ENCODE peak calls at places on chromosomes 11 and 22, in four cellular contexts. O is fibroblast of lung, D is PC-9, I is aorta. H is an unnamed sample. For H3K4me1, the result is how much of the 10 kb centered on the place peaks cover.

GRCh38 chr11:130383363-130384168 is 44.8 kb downstream of the ADAMTS8 start:
- DNase-seq in I (no peak), O (peak), D (peak), H (peak)

GRCh38 chr22:24947881-24948280 is 1.4 kb upstream of the LHFPL7 start:
- DNase-seq in I (no peak), D (no peak), O (no peak), H (no peak)

GRCh38 chr11:41431784-41432183 is 27.7 kb downstream of the LRRC4C start:
- DNase-seq in O (no peak), D (no peak), I (no peak), H (no peak)

GRCh38 chr11:108511851-108512474 is 13.8 kb upstream of the POGLUT3 start:
- DNase-seq in D (no peak), I (no peak), O (peak), H (peak)

GRCh38 chr22:29071261-29072045 is 1.4 kb upstream of the KREMEN1 start:
- DNase-seq in O (peak), I (peak), D (no peak), H (peak)

GRCh38 chr11:106076923-106077608 is at the start of gene KBTBD3:
- DNase-seq in D (peak), O (peak), I (peak), H (peak)

GRCh38 chr11:61921446-61921845 is 4.1 kb upstream of the RAB3IL1 start:
- DNase-seq in O (no peak), D (no peak), I (peak), H (no peak)

GRCh38 chr11:109320595-109320994 is 101.4 kb upstream of the C11orf87 start:
- DNase-seq in D (peak), I (no peak), O (no peak), H (peak)

GRCh38 chr22:25970348-25970995 is 198.8 kb upstream of the SEZ6L start:
- DNase-seq in O (no peak), I (no peak), D (no peak), H (no peak)

GRCh38 chr11:110349109-110349996 is 52.9 kb upstream of the RDX start:
- DNase-seq in I (no peak), D (no peak), O (no peak), H (peak)

GRCh38 chr22:20039683-20040325 is 18.9 kb downstream of the TANGO2 start:
- DNase-seq in O (no peak), D (no peak), I (no peak), H (no peak)

GRCh38 chr11:110897035-110897434 is 184.8 kb upstream of the ARHGAP20 start:
- DNase-seq in O (peak), D (no peak), I (no peak), H (peak)

DNA sequence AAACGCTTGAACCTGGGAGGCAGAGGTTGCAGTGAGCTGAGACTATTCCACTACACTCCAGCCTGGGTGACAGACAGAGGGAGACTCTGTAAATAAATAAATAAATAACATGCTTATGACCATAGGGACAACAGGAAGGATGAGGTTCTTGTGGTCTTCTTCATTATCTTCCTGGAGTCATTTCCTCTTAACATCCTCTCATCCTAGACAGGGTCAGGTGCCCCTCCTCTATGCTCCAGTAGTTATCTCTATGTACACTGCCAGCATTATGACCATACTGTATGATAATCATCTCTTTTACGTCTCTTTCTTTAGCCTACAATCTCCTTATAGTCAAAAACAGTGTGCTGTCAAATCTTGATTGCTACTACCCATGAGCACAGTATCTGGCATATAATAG is 17.7 kb downstream of the RAB30 start:
- DNase-seq in O (no peak), D (no peak), I (no peak), H (no peak)
- H3K4me3 ChIP-seq in O (no peak), D (no peak), I (no peak), H (no peak)

GRCh38 chr22:30596199-30596598 is 4.5 kb upstream of the PES1 start:
- DNase-seq in I (no peak), O (no peak), D (no peak), H (no peak)
- H3K4me1 ChIP-seq in I (under half), O (under half), D (under half), H (under half)

DNA sequence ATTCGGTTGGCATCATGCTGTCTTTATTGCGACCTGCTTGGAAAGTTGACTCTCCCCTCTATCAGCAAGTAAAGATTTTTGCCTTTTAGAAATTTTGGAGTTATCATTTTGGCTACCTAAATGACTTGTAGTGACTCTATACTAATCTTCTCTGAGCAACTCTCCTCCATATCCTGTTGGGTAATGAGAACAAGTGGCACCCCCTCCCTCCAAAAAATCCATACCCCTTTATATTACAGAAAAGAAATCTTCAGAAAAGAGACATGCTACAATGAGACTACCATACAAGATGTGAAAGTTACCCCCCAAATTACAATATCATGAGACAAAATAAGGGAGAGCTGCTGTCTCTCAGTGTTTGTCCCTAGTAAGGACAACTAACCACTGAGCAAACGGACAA is 1.2 kb downstream of the JAML start:
- DNase-seq in O (no peak), I (no peak), D (no peak), H (no peak)
- H3K4me3 ChIP-seq in O (no peak), I (no peak), D (no peak), H (no peak)

DNA sequence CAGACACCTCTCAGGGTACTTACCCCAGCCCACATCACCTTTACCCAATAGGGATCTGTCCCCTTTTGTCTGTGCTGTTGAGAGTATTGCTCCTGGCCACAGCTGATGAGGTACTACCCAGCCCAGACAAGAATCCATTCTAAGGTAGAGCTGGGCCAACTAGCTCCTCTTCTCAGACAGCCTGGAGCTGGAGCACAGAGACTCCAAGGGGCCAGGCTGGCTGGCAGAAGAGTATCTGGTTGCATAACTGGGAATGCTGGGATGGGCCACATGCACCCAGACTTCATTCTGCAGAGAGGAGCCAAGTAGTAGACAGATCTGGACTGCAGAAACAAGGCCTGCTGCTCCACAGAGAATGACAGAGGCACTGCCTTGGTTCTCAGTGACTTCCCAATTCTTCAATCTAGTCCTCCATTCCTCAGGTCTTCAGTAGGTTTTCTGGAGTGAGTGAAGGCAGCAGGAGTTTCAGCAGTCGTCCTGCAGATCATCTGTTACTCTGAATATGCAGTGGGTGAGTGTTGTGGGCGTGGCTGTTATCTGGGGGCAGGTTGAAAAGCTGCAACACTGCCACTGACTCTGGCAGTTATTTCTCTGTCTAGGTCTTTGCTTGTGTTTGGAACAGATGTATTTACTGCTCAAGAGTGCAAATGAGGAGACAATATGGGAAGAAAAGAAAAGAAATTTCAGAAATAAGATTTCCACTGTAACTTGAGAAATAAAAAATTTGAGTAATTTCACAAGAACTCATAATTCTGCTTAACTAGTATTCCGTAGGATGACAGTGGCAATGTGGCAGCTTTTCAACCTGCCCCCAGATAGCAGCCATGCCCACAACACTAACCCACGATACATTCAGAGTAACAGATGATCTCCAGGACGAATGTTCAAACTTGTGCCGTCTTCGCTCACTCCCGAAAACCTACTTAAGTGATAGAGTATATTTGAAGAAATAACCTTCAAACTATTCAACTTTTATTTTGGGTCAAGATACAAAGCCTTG is 34.9 kb downstream of the MAPK1 start:
- DNase-seq in O (no peak), I (no peak), D (no peak), H (no peak)
- H3K4me1 ChIP-seq in O (under half), I (under half), D (under half), H (under half)

DNA sequence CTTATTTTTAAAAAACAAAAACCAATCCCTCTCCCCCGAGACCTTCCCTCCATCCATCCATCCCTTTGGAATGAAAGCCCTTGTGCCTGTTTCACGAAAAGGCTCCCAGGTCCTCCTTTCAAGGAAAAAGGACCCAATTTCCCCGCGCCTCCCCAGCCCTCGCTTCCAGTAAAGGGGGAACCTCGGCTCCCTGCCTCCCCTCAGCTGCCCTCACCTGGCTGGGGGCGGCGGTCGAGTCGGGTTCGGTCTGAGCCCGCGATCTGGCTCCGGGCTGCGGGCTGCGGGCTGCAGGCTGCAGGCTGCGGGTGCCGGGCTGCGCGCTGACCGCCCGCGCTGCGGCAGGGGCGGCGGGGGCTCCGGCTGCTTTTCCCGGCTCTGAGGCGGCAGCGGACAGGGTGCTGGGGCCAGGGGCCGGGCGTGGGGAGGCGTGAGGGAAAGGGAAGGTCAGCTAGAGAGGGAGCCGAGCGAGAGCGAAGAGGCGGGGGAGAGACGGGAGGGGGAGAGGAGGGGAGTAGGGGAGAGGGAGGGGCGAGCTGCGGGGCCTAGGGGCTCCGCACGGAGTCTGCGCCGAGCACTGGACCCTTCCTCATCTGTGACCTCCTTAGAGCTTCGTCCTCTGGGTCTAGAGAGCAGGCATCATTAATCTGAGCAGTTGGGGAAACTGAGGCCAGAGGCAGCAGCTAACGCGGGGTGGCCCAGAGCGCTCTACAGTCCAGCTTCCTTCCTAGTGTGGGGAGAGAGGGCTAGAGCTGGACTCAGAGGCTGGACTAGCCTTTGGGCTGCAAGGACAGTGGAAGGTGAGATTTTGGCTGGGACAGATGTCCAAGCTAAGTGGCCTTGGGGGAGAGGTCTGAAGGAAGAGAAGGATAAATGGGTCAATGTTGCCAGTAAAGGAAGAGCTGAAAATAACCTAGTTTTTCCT is at the start of gene C1QTNF4:
- DNase-seq in I (no peak), D (no peak), O (no peak), H (no peak)
- H3K4me3 ChIP-seq in I (no peak), D (no peak), O (peak), H (peak)

DNA sequence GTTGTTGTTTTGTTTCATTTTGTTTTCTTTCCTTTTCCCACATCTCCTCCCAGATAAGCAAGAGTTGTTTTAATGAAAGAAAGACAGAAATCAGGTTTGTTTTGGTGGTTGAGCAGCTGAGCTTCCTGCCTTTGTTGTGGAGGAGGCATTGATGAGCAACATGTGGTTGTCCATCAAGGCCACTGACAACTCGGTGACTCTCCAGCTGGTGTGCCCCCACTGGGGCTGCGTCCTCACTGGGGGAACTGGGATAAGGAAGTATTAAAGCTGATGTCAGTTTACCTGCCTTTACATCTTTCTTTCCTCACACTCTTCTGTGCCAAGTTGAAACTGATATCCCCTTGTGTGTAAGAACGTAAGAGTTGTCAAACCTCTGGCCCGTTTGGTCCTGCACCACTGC is 5.9 kb downstream of the VPS26B start:
- DNase-seq in I (no peak), O (no peak), D (no peak), H (no peak)
- H3K4me1 ChIP-seq in I (under half), O (under half), D (under half), H (under half)

DNA sequence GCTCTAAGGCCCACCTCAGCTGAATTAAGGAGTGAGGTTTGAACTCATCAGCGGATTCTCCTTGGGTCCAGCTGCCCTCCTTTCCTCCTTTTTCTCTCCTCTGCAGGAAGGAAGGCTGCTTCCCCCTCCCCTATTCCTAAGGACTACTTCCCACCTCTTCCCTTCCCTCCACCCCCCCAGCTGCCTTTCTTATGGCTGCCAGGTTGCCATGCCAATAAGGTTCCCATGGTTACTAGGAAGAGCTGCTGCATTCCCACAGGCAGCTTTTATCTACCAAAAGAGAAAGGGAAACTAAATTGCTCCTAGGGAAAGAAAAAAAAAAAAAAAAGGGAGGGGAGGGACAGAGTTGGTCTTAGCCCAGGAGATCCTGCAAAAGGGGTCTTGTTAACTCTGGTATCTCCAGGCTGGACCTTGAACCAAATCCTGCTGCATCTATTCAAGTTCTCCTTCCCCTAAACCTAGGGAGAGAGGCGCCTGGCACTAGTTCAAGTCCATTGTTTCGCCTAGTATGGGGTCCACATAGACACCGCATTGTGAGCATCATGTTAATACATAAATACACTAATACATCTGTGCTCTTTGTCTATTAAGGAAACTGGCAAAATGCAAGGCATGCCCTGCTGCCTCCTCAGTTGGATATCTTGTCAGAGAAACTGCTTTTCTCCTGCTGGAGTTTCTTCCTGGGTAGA is 21.2 kb upstream of the FEZ1 start:
- DNase-seq in I (no peak), O (peak), D (no peak), H (peak)
- H3K4me3 ChIP-seq in I (no peak), O (peak), D (no peak), H (no peak)

DNA sequence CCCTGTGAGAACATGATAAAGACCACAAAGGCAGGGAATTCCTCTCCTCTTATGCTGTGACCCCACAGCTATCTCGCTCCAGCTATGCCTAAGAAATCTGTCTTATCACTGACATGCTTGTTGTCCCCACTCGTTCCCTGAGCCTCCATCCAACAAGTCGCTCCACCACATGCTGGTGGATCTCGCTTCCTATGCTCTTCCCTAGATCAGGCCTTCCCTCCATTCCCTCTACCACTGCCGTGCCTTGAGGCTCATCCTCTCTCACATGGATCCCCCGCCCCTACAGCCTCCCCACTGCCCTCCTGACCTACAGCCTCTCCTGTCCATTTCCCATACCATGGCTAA is 1.4 kb upstream of the DGAT2 start:
- DNase-seq in D (no peak), O (no peak), I (no peak), H (no peak)
- H3K4me1 ChIP-seq in D (half or more), O (under half), I (under half), H (under half)

DNA sequence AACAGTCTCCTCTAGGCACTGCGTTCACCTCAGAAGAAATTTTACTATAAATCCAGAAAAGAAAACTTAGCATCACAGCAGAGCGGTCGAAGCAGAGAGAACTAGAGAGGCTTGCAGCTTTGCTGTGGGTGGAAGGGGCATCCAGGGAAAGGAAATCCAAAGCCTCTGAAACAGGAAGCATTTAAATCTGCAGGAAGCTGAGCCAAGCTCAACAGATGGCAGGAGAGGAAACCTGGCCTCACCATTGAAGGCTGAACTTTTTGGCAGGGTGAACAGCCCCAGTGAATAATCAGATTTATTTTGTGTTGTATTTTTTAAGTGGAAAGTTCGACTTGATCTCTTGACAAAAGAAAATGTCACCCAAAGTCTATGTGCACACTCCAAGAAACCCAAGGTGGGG is 858.1 kb downstream of the OPCML start:
- DNase-seq in O (no peak), D (no peak), I (no peak), H (no peak)
- H3K4me3 ChIP-seq in O (no peak), D (no peak), I (no peak), H (no peak)